ENCODE peak calls at places on chromosomes 5 and 9, in five cellular contexts. Z is endodermal cell, F is A549, Q is uterus, M is cardiac muscle cell. V is an unnamed sample.

GRCh38 chr9:107478805-107479204 is 10.8 kb downstream of the KLF4 start:
- DNase-seq in Z (no peak), F (no peak), Q (no peak), M (no peak), V (no peak)

GRCh38 chr9:131485728-131486381 is 16.9 kb upstream of the POMT1 start:
- DNase-seq in M (no peak), Z (no peak), Q (no peak), F (no peak), V (no peak)

GRCh38 chr9:86324901-86325300 is 29.3 kb downstream of the TUT7 start:
- DNase-seq in Q (no peak), M (no peak), Z (no peak), F (no peak), V (no peak)

GRCh38 chr5:116911074-116911473 is 336.5 kb upstream of the SEMA6A start:
- DNase-seq in Z (no peak), Q (no peak), F (no peak), M (no peak), V (no peak)

GRCh38 chr5:54520438-54520846 is 2.9 kb downstream of the SNX18 start:
- DNase-seq in Q (peak), F (no peak), M (peak), Z (peak), V (peak)

GRCh38 chr5:153797484-153797883 is 241.2 kb downstream of the FAM114A2 start:
- DNase-seq in Z (no peak), M (no peak), Q (no peak), F (no peak), V (no peak)

GRCh38 chr5:176427971-176428370 is 11.6 kb upstream of the CLTB start:
- DNase-seq in F (no peak), Z (no peak), Q (no peak), M (no peak), V (no peak)

GRCh38 chr9:78234810-78235209 is 1.1 kb upstream of the CEP78 start:
- DNase-seq in M (peak), Z (no peak), Q (no peak), F (no peak), V (peak)

GRCh38 chr5:150511641-150512367 is 3.9 kb downstream of the NDST1 start:
- DNase-seq in F (peak), M (peak), Q (peak), Z (peak), V (peak)

GRCh38 chr9:6869081-6869948 is 111.5 kb downstream of the KDM4C start:
- DNase-seq in M (peak), Z (peak), Q (no peak), F (no peak), V (no peak)

GRCh38 chr5:150596313-150596712 is 44.1 kb upstream of the SYNPO start:
- DNase-seq in Q (no peak), F (no peak), Z (no peak), M (peak), V (peak)

GRCh38 chr5:83487155-83487554 is 15.6 kb downstream of the VCAN start:
- DNase-seq in F (no peak), M (no peak), Z (no peak), Q (no peak), V (no peak)

GRCh38 chr9:125521462-125522327 is 185.3 kb downstream of the MAPKAP1 start:
- DNase-seq in Q (no peak), F (peak), Z (no peak), M (peak), V (peak)

GRCh38 chr9:136464241-136464640 is 18.6 kb downstream of the SEC16A start:
- DNase-seq in Z (no peak), F (no peak), M (no peak), Q (no peak), V (no peak)

DNA sequence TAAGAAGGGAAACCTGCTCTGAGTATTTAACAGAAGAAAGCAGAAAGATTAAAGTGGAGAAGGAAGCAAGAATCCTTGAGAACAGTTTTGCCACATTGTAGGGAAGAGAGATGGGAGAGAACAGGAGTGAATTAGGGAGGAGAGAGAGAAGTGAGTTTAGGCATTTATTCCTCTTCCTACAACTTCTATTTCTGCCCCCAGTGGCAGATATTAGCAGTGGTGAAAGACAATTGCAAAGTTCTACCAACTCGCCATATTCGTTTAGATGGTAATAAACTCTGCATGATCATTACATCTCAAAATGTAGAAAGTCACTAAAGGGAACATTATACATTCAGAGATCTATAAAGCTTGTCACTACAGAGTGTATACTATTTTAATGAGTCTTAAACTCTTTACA is 440.1 kb upstream of the TRPC7 start:
- DNase-seq in M (no peak), F (no peak), Q (no peak), Z (no peak), V (no peak)
- TF ChIP-seq CTCF in M (no peak), F (no peak), Q (no peak), Z (peak), V (no peak)

GRCh38 chr5:143494162-143494561 is 90.7 kb upstream of the NR3C1 start:
- DNase-seq in M (peak), Q (no peak), Z (no peak), F (no peak), V (peak)
- H3K27ac ChIP-seq in M (no peak), Q (no peak), Z (no peak), F (peak), V (no peak)

DNA sequence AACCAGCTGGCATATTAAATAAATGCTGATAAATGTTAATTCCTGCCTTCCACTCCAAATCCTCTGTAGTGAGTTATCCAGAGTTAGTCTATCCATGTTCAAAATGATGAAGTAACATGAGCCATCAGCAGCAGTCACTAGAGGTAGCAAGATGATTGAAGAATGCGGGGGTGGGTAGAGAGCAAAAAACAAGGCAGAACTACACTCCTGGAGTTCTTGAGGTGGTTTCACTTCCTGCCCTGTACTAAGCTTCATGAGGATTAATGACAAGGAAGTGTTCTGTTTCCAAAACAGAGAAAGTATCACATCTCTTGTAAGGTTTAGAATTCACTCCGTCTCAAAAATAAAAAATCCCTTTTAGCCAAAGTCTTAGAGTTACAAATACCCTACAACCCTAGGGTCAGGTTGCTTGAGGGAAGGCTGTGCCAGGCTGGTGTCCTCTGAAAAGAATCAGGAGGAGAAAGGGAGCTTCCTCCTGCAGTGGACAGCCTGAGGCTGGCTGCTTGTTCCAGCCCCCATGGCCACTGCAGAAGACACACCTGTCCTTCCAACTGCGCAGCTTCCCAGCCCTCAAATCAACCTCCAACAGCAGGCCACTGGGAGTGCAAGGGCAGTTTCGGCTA is 180.2 kb downstream of the DENND1A start:
- DNase-seq in M (no peak), Z (no peak), Q (no peak), F (no peak), V (no peak)
- TF ChIP-seq CTCF in M (no peak), Z (no peak), Q (no peak), F (no peak), V (no peak)

GRCh38 chr5:76982450-76982849 is 29.6 kb downstream of the CRHBP start:
- DNase-seq in M (no peak), Q (no peak), F (no peak), Z (no peak), V (no peak)

GRCh38 chr5:76986828-76987526 is 34.1 kb downstream of the CRHBP start:
- DNase-seq in M (no peak), Q (no peak), F (no peak), Z (peak), V (peak)

GRCh38 chr5:76978869-76979268 is 26.0 kb downstream of the CRHBP start:
- DNase-seq in M (no peak), Q (no peak), F (no peak), Z (no peak), V (no peak)

GRCh38 chr5:76980518-76981144 is 27.8 kb downstream of the CRHBP start:
- DNase-seq in M (no peak), F (no peak), Q (no peak), Z (no peak), V (no peak)

GRCh38 chr5:76983468-76983867 is 30.6 kb downstream of the CRHBP start:
- DNase-seq in M (peak), Q (no peak), F (no peak), Z (no peak), V (no peak)
- H3K27ac ChIP-seq in M (no peak), Q (no peak), F (no peak), Z (no peak), V (no peak)

GRCh38 chr5:111755264-111755941 is 1.6 kb downstream of the NREP start:
- DNase-seq in Q (no peak), F (no peak), Z (no peak), M (no peak), V (no peak)

GRCh38 chr5:111755942-111756353 is 1.0 kb downstream of the NREP start:
- DNase-seq in F (no peak), Q (no peak), M (peak), Z (no peak), V (peak)

GRCh38 chr5:111758284-111758628 is 1.3 kb upstream of the NREP start:
- DNase-seq in M (no peak), Z (no peak), F (no peak), Q (no peak), V (no peak)

GRCh38 chr5:111757582-111758283 is 739 bp upstream of the NREP start:
- DNase-seq in Q (peak), F (peak), M (peak), Z (peak), V (peak)

GRCh38 chr5:111756701-111757581 is at the start of gene NREP:
- DNase-seq in Q (peak), M (peak), F (peak), Z (peak), V (peak)
- TF ChIP-seq CTCF in Q (peak), M (peak), F (no peak), Z (peak), V (peak)

GRCh38 chr5:43609752-43610151 is 6.8 kb downstream of the NNT start:
- DNase-seq in M (no peak), F (no peak), Q (no peak), Z (no peak), V (no peak)
- H3K27ac ChIP-seq in M (no peak), F (no peak), Q (no peak), Z (no peak), V (no peak)

DNA sequence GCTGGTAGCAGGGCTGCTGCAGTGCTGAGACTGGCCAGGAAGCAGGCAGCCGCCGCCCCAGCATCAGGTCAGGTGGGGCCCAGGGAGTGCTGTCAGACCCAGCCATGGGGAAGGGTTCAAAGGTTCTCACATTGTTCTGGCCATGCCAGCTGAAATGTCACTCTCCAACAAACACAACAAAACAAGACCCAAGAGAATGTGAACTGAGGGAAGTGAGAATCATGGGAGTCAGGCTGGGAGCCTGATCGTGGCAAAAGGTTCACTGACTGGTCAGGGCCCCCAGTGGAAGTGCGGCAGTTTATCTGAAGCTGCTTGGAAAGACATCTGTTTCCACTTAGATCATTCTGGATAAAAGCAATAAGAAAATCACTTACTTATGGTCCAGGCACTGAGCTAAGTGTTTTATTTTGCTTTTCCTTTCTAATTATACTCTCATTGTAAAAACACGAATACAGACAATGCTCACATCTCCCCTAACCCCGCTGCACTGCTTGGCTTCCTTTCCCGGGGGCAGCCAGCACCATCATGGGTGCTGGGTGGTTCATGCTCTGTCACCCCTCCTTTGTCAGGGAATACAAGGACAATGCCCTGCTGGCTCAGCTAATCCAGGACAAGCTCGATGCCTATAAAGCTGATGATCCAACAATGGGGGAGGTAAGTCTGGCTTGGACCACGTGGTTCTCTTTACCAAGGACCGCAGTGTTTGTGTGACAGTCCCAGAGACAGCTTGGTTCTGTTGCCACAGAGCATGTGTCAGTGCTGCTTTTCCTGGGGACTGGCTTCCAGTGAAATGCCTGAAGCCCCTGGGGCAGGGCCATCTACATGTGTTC is 41.9 kb upstream of the CFAP157 start:
- DNase-seq in F (no peak), M (peak), Z (no peak), Q (no peak), V (no peak)
- TF ChIP-seq CTCF in F (no peak), M (no peak), Z (no peak), Q (no peak), V (no peak)

GRCh38 chr5:73780297-73781080 is 154.5 kb downstream of the ARHGEF28 start:
- DNase-seq in Z (no peak), M (no peak), Q (no peak), F (no peak), V (no peak)
- H3K27ac ChIP-seq in Z (no peak), M (no peak), Q (no peak), F (no peak), V (no peak)

DNA sequence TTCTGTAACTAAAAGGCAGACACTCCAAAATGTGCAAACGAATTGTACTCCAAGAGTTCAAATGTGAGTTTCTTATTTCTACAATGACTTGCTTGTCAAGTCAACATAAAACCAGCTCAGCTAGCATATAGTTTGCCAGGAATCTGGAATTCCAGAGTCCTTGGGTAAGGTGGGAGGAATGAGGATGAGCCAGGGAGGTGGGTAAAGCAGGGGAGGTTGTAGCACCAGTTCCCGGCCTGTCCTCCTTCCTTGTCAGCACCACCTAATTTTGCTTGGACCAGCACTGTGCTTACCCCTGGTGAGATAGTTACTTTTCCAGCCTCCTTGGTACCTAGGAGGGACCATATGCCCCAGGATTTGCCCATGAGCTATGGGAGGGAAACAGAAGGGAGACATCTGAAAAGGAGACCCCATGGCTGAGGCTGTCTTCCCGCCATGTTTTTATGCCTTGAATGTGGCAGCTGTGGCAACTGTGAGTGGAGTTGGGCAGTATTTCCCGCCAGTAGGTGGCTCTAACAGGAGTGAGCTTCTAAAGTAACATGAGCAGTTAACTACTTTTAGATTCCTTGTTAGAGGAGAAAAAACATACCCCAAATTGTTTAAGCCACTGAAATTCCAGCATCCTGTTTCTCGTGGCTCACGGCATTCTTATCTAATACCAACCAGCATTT is 302.5 kb downstream of the TENT4A start:
- DNase-seq in Z (peak), F (no peak), M (no peak), Q (no peak), V (peak)
- TF ChIP-seq CTCF in Z (peak), F (no peak), M (no peak), Q (no peak), V (peak)

GRCh38 chr9:35686222-35687203 is 3.2 kb downstream of the TPM2 start:
- DNase-seq in F (no peak), Q (no peak), M (peak), Z (no peak), V (no peak)
- H3K27ac ChIP-seq in F (peak), Q (peak), M (peak), Z (no peak), V (no peak)